ENCODE peak calls at places on chromosomes 4 and X, in seven cellular contexts. One of them, this sample, is unnamed.
A peak's percentile ranks its signal among the peaks of the same experiment; 100 is the strongest.

GRCh38 chrX:7346021-7346420 is 198.1 kb upstream of the PUDP start:
- DNase-seq in fibroblast of mammary gland: peak; percentile 60
- DNase-seq in mucosa of descending colon: no peak
- DNase-seq in esophagus squamous epithelium: no peak
- DNase-seq in breast epithelium: no peak
- DNase-seq in endodermal cell: no peak
- DNase-seq in fibroblast of the aortic adventitia: peak; percentile 39
- DNase-seq in this sample: no peak

GRCh38 chrX:107776649-107777535 is 641 bp upstream of the NCBP2L start:
- DNase-seq in endodermal cell: peak; percentile 96
- DNase-seq in esophagus squamous epithelium: peak; percentile 62
- DNase-seq in fibroblast of the aortic adventitia: peak; percentile 91
- DNase-seq in breast epithelium: peak; percentile 87
- DNase-seq in mucosa of descending colon: peak; percentile 82
- DNase-seq in fibroblast of mammary gland: peak; percentile 91
- DNase-seq in this sample: peak; percentile 70

GRCh38 chrX:69605521-69605920 is 10.4 kb upstream of the EDA start:
- DNase-seq in fibroblast of the aortic adventitia: no peak
- DNase-seq in endodermal cell: peak; percentile 50
- DNase-seq in fibroblast of mammary gland: no peak
- DNase-seq in esophagus squamous epithelium: no peak
- DNase-seq in breast epithelium: no peak
- DNase-seq in mucosa of descending colon: no peak
- DNase-seq in this sample: no peak

GRCh38 chrX:47644557-47645091 is 5.7 kb downstream of the ELK1 start:
- DNase-seq in esophagus squamous epithelium: no peak
- DNase-seq in fibroblast of the aortic adventitia: peak; percentile 43
- DNase-seq in breast epithelium: no peak
- DNase-seq in mucosa of descending colon: no peak
- DNase-seq in fibroblast of mammary gland: peak; percentile 47
- DNase-seq in endodermal cell: peak; percentile 72
- DNase-seq in this sample: no peak

GRCh38 chr4:1748465-1748995 is 27.2 kb downstream of the TACC3 start:
- DNase-seq in fibroblast of mammary gland: peak; percentile 54
- DNase-seq in mucosa of descending colon: peak; percentile 85
- DNase-seq in endodermal cell: peak; percentile 94
- DNase-seq in fibroblast of the aortic adventitia: peak; percentile 57
- DNase-seq in breast epithelium: no peak
- DNase-seq in esophagus squamous epithelium: no peak
- DNase-seq in this sample: no peak

GRCh38 chr4:66855956-66856355 is 689.3 kb downstream of the CENPC start:
- DNase-seq in endodermal cell: no peak
- DNase-seq in mucosa of descending colon: no peak
- DNase-seq in fibroblast of mammary gland: peak; percentile 0
- DNase-seq in esophagus squamous epithelium: no peak
- DNase-seq in breast epithelium: no peak
- DNase-seq in fibroblast of the aortic adventitia: peak; percentile 3
- DNase-seq in this sample: no peak

GRCh38 chrX:12741416-12741815 is 49.8 kb upstream of the PRPS2 start:
- DNase-seq in esophagus squamous epithelium: no peak
- DNase-seq in fibroblast of the aortic adventitia: no peak
- DNase-seq in fibroblast of mammary gland: peak; percentile 1
- DNase-seq in breast epithelium: peak; percentile 31
- DNase-seq in mucosa of descending colon: no peak
- DNase-seq in endodermal cell: no peak
- DNase-seq in this sample: no peak

GRCh38 chr4:57426779-57427395 is 316.7 kb upstream of the IGFBP7 start:
- DNase-seq in fibroblast of mammary gland: peak; percentile 73
- DNase-seq in breast epithelium: no peak
- DNase-seq in esophagus squamous epithelium: no peak
- DNase-seq in fibroblast of the aortic adventitia: peak; percentile 79
- DNase-seq in mucosa of descending colon: peak; percentile 77
- DNase-seq in endodermal cell: peak; percentile 92
- DNase-seq in this sample: peak; percentile 32

GRCh38 chrX:16138108-16138427 is 14.7 kb downstream of the GRPR start:
- DNase-seq in fibroblast of mammary gland: no peak
- DNase-seq in endodermal cell: peak; percentile 72
- DNase-seq in esophagus squamous epithelium: no peak
- DNase-seq in mucosa of descending colon: peak; percentile 2
- DNase-seq in breast epithelium: no peak
- DNase-seq in fibroblast of the aortic adventitia: peak; percentile 7
- DNase-seq in this sample: no peak

GRCh38 chr4:100849319-100849718 is 331.5 kb upstream of the EMCN start:
- DNase-seq in breast epithelium: no peak
- DNase-seq in fibroblast of the aortic adventitia: no peak
- DNase-seq in mucosa of descending colon: no peak
- DNase-seq in esophagus squamous epithelium: no peak
- DNase-seq in endodermal cell: no peak
- DNase-seq in fibroblast of mammary gland: no peak
- DNase-seq in this sample: no peak

GRCh38 chr4:185787926-185788679 is 23.9 kb downstream of the SORBS2 start:
- DNase-seq in breast epithelium: no peak
- DNase-seq in fibroblast of mammary gland: no peak
- DNase-seq in fibroblast of the aortic adventitia: no peak
- DNase-seq in mucosa of descending colon: no peak
- DNase-seq in esophagus squamous epithelium: no peak
- DNase-seq in endodermal cell: no peak
- DNase-seq in this sample: no peak

GRCh38 chrX:54357414-54358377 is at the start of gene WNK3:
- DNase-seq in mucosa of descending colon: peak; percentile 30
- DNase-seq in fibroblast of mammary gland: peak; percentile 50
- DNase-seq in esophagus squamous epithelium: peak; percentile 10
- DNase-seq in fibroblast of the aortic adventitia: peak; percentile 14
- DNase-seq in breast epithelium: peak; percentile 79
- DNase-seq in endodermal cell: peak; percentile 94
- DNase-seq in this sample: peak; percentile 56
- H3K4me3 ChIP-seq in mucosa of descending colon: no peak within 1 kb of the TSS
- H3K4me3 ChIP-seq in fibroblast of mammary gland: peak within 1 kb of the TSS; percentile 52
- H3K4me3 ChIP-seq in esophagus squamous epithelium: peak within 1 kb of the TSS; percentile 51
- H3K4me3 ChIP-seq in fibroblast of the aortic adventitia: peak within 1 kb of the TSS; percentile 51
- H3K4me3 ChIP-seq in breast epithelium: peak within 1 kb of the TSS; percentile 78
- H3K4me3 ChIP-seq in endodermal cell: peak within 1 kb of the TSS; percentile 94
- H3K4me3 ChIP-seq in this sample: peak within 1 kb of the TSS; percentile 60

GRCh38 chrX:1451251-1451675 is 1.4 kb downstream of the ASMTL start:
- DNase-seq in esophagus squamous epithelium: no peak
- DNase-seq in fibroblast of the aortic adventitia: no peak
- DNase-seq in mucosa of descending colon: peak; percentile 10
- DNase-seq in endodermal cell: no peak
- DNase-seq in fibroblast of mammary gland: no peak
- DNase-seq in breast epithelium: no peak
- DNase-seq in this sample: no peak
- H3K4me3 ChIP-seq in esophagus squamous epithelium: peak overlapping the region; percentile 93
- H3K4me3 ChIP-seq in fibroblast of the aortic adventitia: no peak overlapping the region
- H3K4me3 ChIP-seq in mucosa of descending colon: no peak overlapping the region
- H3K4me3 ChIP-seq in endodermal cell: peak overlapping the region; percentile 92
- H3K4me3 ChIP-seq in fibroblast of mammary gland: peak overlapping the region; percentile 89
- H3K4me3 ChIP-seq in breast epithelium: peak overlapping the region; percentile 77
- H3K4me3 ChIP-seq in this sample: peak overlapping the region; percentile 99

GRCh38 chrX:1182211-1182610 is 30.2 kb downstream of the CRLF2 start:
- DNase-seq in endodermal cell: no peak
- DNase-seq in fibroblast of mammary gland: no peak
- DNase-seq in mucosa of descending colon: no peak
- DNase-seq in esophagus squamous epithelium: no peak
- DNase-seq in breast epithelium: no peak
- DNase-seq in fibroblast of the aortic adventitia: no peak
- DNase-seq in this sample: no peak

GRCh38 chrX:1181131-1181530 is 31.3 kb downstream of the CRLF2 start:
- DNase-seq in breast epithelium: no peak
- DNase-seq in mucosa of descending colon: no peak
- DNase-seq in fibroblast of mammary gland: no peak
- DNase-seq in esophagus squamous epithelium: no peak
- DNase-seq in fibroblast of the aortic adventitia: no peak
- DNase-seq in endodermal cell: peak; percentile 27
- DNase-seq in this sample: no peak

GRCh38 chrX:1190596-1191145 is 21.8 kb downstream of the CRLF2 start:
- DNase-seq in breast epithelium: no peak
- DNase-seq in fibroblast of mammary gland: no peak
- DNase-seq in esophagus squamous epithelium: no peak
- DNase-seq in fibroblast of the aortic adventitia: no peak
- DNase-seq in endodermal cell: peak; percentile 15
- DNase-seq in mucosa of descending colon: no peak
- DNase-seq in this sample: no peak

GRCh38 chrX:1185556-1185955 is 26.9 kb downstream of the CRLF2 start:
- DNase-seq in fibroblast of the aortic adventitia: no peak
- DNase-seq in esophagus squamous epithelium: no peak
- DNase-seq in mucosa of descending colon: no peak
- DNase-seq in endodermal cell: peak; percentile 28
- DNase-seq in fibroblast of mammary gland: no peak
- DNase-seq in breast epithelium: no peak
- DNase-seq in this sample: no peak
- H3K4me3 ChIP-seq in fibroblast of the aortic adventitia: no peak overlapping the region
- H3K4me3 ChIP-seq in esophagus squamous epithelium: no peak overlapping the region
- H3K4me3 ChIP-seq in mucosa of descending colon: no peak overlapping the region
- H3K4me3 ChIP-seq in endodermal cell: no peak overlapping the region
- H3K4me3 ChIP-seq in fibroblast of mammary gland: no peak overlapping the region
- H3K4me3 ChIP-seq in breast epithelium: no peak overlapping the region
- H3K4me3 ChIP-seq in this sample: no peak overlapping the region

GRCh38 chrX:103357871-103358270 is 1.6 kb downstream of the TCEAL9 start:
- DNase-seq in breast epithelium: no peak
- DNase-seq in fibroblast of mammary gland: no peak
- DNase-seq in fibroblast of the aortic adventitia: no peak
- DNase-seq in esophagus squamous epithelium: no peak
- DNase-seq in endodermal cell: no peak
- DNase-seq in mucosa of descending colon: no peak
- DNase-seq in this sample: no peak
- H3K4me3 ChIP-seq in breast epithelium: peak overlapping the region; percentile 66
- H3K4me3 ChIP-seq in fibroblast of mammary gland: peak overlapping the region; percentile 80
- H3K4me3 ChIP-seq in fibroblast of the aortic adventitia: peak overlapping the region; percentile 71
- H3K4me3 ChIP-seq in esophagus squamous epithelium: no peak overlapping the region
- H3K4me3 ChIP-seq in endodermal cell: peak overlapping the region; percentile 95
- H3K4me3 ChIP-seq in mucosa of descending colon: no peak overlapping the region
- H3K4me3 ChIP-seq in this sample: peak overlapping the region; percentile 78

DNA sequence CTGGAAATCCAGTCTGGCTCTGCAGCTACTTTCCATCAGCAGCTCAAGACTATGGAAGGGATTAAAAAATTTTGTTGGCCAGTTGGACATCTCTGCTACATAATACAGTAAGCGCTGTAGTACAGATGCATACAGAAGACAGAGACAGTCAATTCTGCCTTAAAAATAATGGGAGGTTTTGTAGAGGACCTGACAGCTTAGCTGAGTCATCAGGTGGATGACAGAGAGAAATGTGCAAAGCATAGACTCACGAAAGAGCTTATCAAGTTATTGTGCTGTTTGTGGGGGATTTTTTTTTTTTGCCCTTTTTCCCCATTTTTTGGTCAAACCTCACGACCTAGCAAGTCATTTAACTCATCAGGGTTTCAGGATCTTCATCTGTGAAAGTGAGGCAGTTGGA is 149.0 kb upstream of the SCML1 start:
- DNase-seq in esophagus squamous epithelium: no peak
- DNase-seq in fibroblast of the aortic adventitia: peak; percentile 29
- DNase-seq in endodermal cell: no peak
- DNase-seq in mucosa of descending colon: no peak
- DNase-seq in fibroblast of mammary gland: no peak
- DNase-seq in breast epithelium: no peak
- DNase-seq in this sample: no peak
- H3K4me3 ChIP-seq in esophagus squamous epithelium: no peak overlapping the region
- H3K4me3 ChIP-seq in fibroblast of the aortic adventitia: no peak overlapping the region
- H3K4me3 ChIP-seq in endodermal cell: no peak overlapping the region
- H3K4me3 ChIP-seq in mucosa of descending colon: no peak overlapping the region
- H3K4me3 ChIP-seq in fibroblast of mammary gland: no peak overlapping the region
- H3K4me3 ChIP-seq in breast epithelium: no peak overlapping the region
- H3K4me3 ChIP-seq in this sample: no peak overlapping the region

DNA sequence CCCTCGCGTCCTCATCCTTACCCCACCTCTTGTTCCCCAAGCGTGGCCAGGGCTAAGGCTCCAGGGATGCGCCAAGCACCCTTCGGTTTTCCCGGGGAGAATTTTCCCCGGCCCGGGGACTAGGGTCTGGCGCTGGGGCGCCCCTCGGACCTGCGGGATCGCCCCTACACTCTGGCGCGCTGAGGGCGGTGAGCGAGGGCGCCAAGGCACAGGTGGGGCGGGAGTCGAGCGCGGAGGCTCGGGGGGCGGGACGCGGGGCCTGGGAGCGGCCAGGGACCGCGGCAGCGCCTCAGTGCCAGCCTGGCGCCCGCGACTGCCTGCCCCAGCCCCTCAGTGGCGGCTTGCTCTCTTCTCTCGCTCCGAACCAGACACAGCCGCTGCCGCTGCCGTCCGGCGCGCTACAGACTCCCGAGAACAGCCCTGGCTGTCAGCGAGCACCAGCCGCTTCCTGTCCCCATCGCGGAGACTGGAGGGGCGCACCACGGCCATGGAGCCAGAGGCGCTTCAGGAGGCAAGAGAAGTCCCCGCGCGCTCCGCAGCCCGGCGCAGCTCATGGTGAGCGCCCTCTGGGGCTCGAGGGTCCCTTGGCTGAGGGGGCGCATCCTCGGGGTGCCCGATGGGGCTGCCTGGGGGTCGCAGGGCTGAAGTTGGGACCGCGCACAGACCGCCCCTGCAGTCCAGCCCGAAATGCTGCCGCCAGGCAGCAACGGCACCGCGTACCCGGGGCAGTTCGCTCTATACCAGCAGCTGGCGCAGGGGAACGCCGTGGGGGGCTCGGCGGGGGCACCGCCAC is at the start of gene DRD5:
- DNase-seq in fibroblast of mammary gland: no peak
- DNase-seq in esophagus squamous epithelium: no peak
- DNase-seq in endodermal cell: peak; percentile 87
- DNase-seq in fibroblast of the aortic adventitia: no peak
- DNase-seq in breast epithelium: no peak
- DNase-seq in mucosa of descending colon: no peak
- DNase-seq in this sample: no peak
- H3K4me3 ChIP-seq in fibroblast of mammary gland: no peak within 1 kb of the TSS
- H3K4me3 ChIP-seq in esophagus squamous epithelium: peak within 1 kb of the TSS; percentile 22
- H3K4me3 ChIP-seq in endodermal cell: peak within 1 kb of the TSS; percentile 64
- H3K4me3 ChIP-seq in fibroblast of the aortic adventitia: no peak within 1 kb of the TSS
- H3K4me3 ChIP-seq in breast epithelium: no peak within 1 kb of the TSS
- H3K4me3 ChIP-seq in mucosa of descending colon: no peak within 1 kb of the TSS
- H3K4me3 ChIP-seq in this sample: no peak within 1 kb of the TSS